ENCODE peak calls at places on chromosomes 3 and 15, in eight cellular contexts. One of them, this sample, is unnamed. For H3K4me1, the result is how much of the 10 kb centered on the place peaks cover.

GRCh38 chr15:83057660-83058376 is 9.2 kb downstream of the BTBD1 start:
- DNase-seq in body of pancreas: peak
- DNase-seq in iPS DF 6.9: no peak
- DNase-seq in adrenal gland: peak
- DNase-seq in DND-41: no peak
- DNase-seq in mucosa of descending colon: no peak
- DNase-seq in stomach: no peak
- DNase-seq in heart left ventricle: peak
- DNase-seq in this sample: no peak

GRCh38 chr15:59191855-59192237 is 14.8 kb upstream of the LDHAL6B start:
- DNase-seq in body of pancreas: no peak
- DNase-seq in iPS DF 6.9: no peak
- DNase-seq in adrenal gland: no peak
- DNase-seq in DND-41: no peak
- DNase-seq in mucosa of descending colon: no peak
- DNase-seq in stomach: no peak
- DNase-seq in heart left ventricle: no peak
- DNase-seq in this sample: no peak

GRCh38 chr3:24523988-24524727 is 29.5 kb upstream of the THRB start:
- DNase-seq in body of pancreas: no peak
- DNase-seq in iPS DF 6.9: no peak
- DNase-seq in adrenal gland: no peak
- DNase-seq in DND-41: no peak
- DNase-seq in mucosa of descending colon: no peak
- DNase-seq in stomach: peak
- DNase-seq in heart left ventricle: no peak
- DNase-seq in this sample: no peak

GRCh38 chr3:184346480-184346879 is 9.1 kb downstream of the FAM131A start:
- DNase-seq in body of pancreas: no peak
- DNase-seq in iPS DF 6.9: no peak
- DNase-seq in adrenal gland: no peak
- DNase-seq in DND-41: no peak
- DNase-seq in mucosa of descending colon: no peak
- DNase-seq in stomach: no peak
- DNase-seq in heart left ventricle: no peak
- DNase-seq in this sample: no peak

GRCh38 chr15:84666373-84666772 is 8.4 kb upstream of the NMB start:
- DNase-seq in body of pancreas: no peak
- DNase-seq in iPS DF 6.9: no peak
- DNase-seq in adrenal gland: no peak
- DNase-seq in DND-41: no peak
- DNase-seq in mucosa of descending colon: no peak
- DNase-seq in stomach: no peak
- DNase-seq in heart left ventricle: no peak
- DNase-seq in this sample: no peak

GRCh38 chr15:50543556-50543955 is 2.9 kb downstream of the USP50 start:
- DNase-seq in body of pancreas: no peak
- DNase-seq in iPS DF 6.9: no peak
- DNase-seq in adrenal gland: no peak
- DNase-seq in DND-41: no peak
- DNase-seq in mucosa of descending colon: no peak
- DNase-seq in stomach: no peak
- DNase-seq in heart left ventricle: no peak
- DNase-seq in this sample: no peak

GRCh38 chr3:133958071-133958806 is 62.6 kb upstream of the RAB6B start:
- DNase-seq in body of pancreas: peak
- DNase-seq in iPS DF 6.9: no peak
- DNase-seq in adrenal gland: no peak
- DNase-seq in DND-41: no peak
- DNase-seq in mucosa of descending colon: no peak
- DNase-seq in stomach: no peak
- DNase-seq in heart left ventricle: no peak
- DNase-seq in this sample: no peak

GRCh38 chr3:97917813-97918536 is 54.3 kb downstream of the RIOX2 start:
- DNase-seq in body of pancreas: no peak
- DNase-seq in iPS DF 6.9: no peak
- DNase-seq in adrenal gland: no peak
- DNase-seq in DND-41: no peak
- DNase-seq in mucosa of descending colon: no peak
- DNase-seq in stomach: no peak
- DNase-seq in heart left ventricle: no peak
- DNase-seq in this sample: no peak

GRCh38 chr3:192888121-192888520 is 29.5 kb downstream of the MB21D2 start:
- DNase-seq in body of pancreas: no peak
- DNase-seq in iPS DF 6.9: no peak
- DNase-seq in adrenal gland: no peak
- DNase-seq in DND-41: no peak
- DNase-seq in mucosa of descending colon: no peak
- DNase-seq in stomach: no peak
- DNase-seq in heart left ventricle: no peak
- DNase-seq in this sample: no peak

GRCh38 chr3:98564282-98565005 is 29.0 kb downstream of the CPOX start:
- DNase-seq in body of pancreas: no peak
- DNase-seq in iPS DF 6.9: no peak
- DNase-seq in adrenal gland: no peak
- DNase-seq in DND-41: peak
- DNase-seq in mucosa of descending colon: no peak
- DNase-seq in stomach: no peak
- DNase-seq in heart left ventricle: no peak
- DNase-seq in this sample: no peak

GRCh38 chr3:127403795-127404194 is 115.9 kb upstream of the PRR20G start:
- DNase-seq in body of pancreas: no peak
- DNase-seq in iPS DF 6.9: no peak
- DNase-seq in adrenal gland: no peak
- DNase-seq in DND-41: no peak
- DNase-seq in mucosa of descending colon: no peak
- DNase-seq in stomach: no peak
- DNase-seq in heart left ventricle: no peak
- DNase-seq in this sample: no peak

GRCh38 chr3:127404614-127405598 is 117.1 kb upstream of the PRR20G start:
- DNase-seq in body of pancreas: no peak
- DNase-seq in iPS DF 6.9: no peak
- DNase-seq in adrenal gland: no peak
- DNase-seq in DND-41: no peak
- DNase-seq in mucosa of descending colon: no peak
- DNase-seq in stomach: peak
- DNase-seq in heart left ventricle: no peak
- DNase-seq in this sample: peak

GRCh38 chr3:127407026-127407939 is 119.4 kb upstream of the PRR20G start:
- DNase-seq in body of pancreas: no peak
- DNase-seq in iPS DF 6.9: no peak
- DNase-seq in adrenal gland: no peak
- DNase-seq in DND-41: no peak
- DNase-seq in mucosa of descending colon: no peak
- DNase-seq in stomach: peak
- DNase-seq in heart left ventricle: no peak
- DNase-seq in this sample: no peak

GRCh38 chr3:127406309-127407025 is 118.6 kb upstream of the PRR20G start:
- DNase-seq in body of pancreas: peak
- DNase-seq in iPS DF 6.9: no peak
- DNase-seq in adrenal gland: peak
- DNase-seq in DND-41: peak
- DNase-seq in mucosa of descending colon: no peak
- DNase-seq in stomach: peak
- DNase-seq in heart left ventricle: no peak
- DNase-seq in this sample: peak

GRCh38 chr3:127405791-127406190 is 117.9 kb upstream of the PRR20G start:
- DNase-seq in body of pancreas: no peak
- DNase-seq in iPS DF 6.9: no peak
- DNase-seq in adrenal gland: no peak
- DNase-seq in DND-41: no peak
- DNase-seq in mucosa of descending colon: no peak
- DNase-seq in stomach: peak
- DNase-seq in heart left ventricle: no peak
- DNase-seq in this sample: peak
- H3K4me1 ChIP-seq in body of pancreas: under half
- H3K4me1 ChIP-seq in iPS DF 6.9: under half
- H3K4me1 ChIP-seq in adrenal gland: under half
- H3K4me1 ChIP-seq in DND-41: under half
- H3K4me1 ChIP-seq in mucosa of descending colon: under half
- H3K4me1 ChIP-seq in stomach: under half
- H3K4me1 ChIP-seq in heart left ventricle: under half
- H3K4me1 ChIP-seq in this sample: under half

GRCh38 chr3:42072583-42072924 is 18.6 kb upstream of the TRAK1 start:
- DNase-seq in body of pancreas: no peak
- DNase-seq in iPS DF 6.9: no peak
- DNase-seq in adrenal gland: no peak
- DNase-seq in DND-41: no peak
- DNase-seq in mucosa of descending colon: no peak
- DNase-seq in stomach: no peak
- DNase-seq in heart left ventricle: no peak
- DNase-seq in this sample: no peak
- H3K4me1 ChIP-seq in body of pancreas: under half
- H3K4me1 ChIP-seq in iPS DF 6.9: under half
- H3K4me1 ChIP-seq in adrenal gland: under half
- H3K4me1 ChIP-seq in DND-41: under half
- H3K4me1 ChIP-seq in mucosa of descending colon: under half
- H3K4me1 ChIP-seq in stomach: under half
- H3K4me1 ChIP-seq in heart left ventricle: under half
- H3K4me1 ChIP-seq in this sample: under half

DNA sequence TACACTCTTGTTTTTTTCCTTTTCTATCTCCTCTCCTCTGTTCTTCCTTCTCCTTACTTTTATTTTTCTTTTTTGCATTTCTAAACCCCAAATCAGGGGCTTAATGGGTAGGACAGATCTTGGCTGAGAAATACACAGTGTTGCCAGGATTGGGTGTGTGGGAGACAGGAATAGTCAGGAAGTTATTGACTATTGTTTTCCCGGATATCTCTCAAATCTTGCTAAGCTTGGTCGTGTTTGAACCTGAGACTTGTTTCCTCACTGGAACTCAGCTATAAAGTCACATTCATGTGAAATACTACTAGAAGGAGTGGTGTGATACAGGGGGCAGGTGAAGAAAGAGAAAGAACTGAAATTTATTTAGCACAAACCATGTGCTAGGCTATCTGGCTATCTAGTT is 343.2 kb upstream of the UMPS start:
- DNase-seq in body of pancreas: no peak
- DNase-seq in iPS DF 6.9: no peak
- DNase-seq in adrenal gland: no peak
- DNase-seq in DND-41: no peak
- DNase-seq in mucosa of descending colon: no peak
- DNase-seq in stomach: no peak
- DNase-seq in heart left ventricle: no peak
- DNase-seq in this sample: no peak
- H3K4me1 ChIP-seq in body of pancreas: under half
- H3K4me1 ChIP-seq in iPS DF 6.9: under half
- H3K4me1 ChIP-seq in adrenal gland: under half
- H3K4me1 ChIP-seq in DND-41: under half
- H3K4me1 ChIP-seq in mucosa of descending colon: under half
- H3K4me1 ChIP-seq in stomach: under half
- H3K4me1 ChIP-seq in heart left ventricle: under half
- H3K4me1 ChIP-seq in this sample: under half

GRCh38 chr3:143562789-143563188 is 285.5 kb downstream of the SLC9A9 start:
- DNase-seq in body of pancreas: no peak
- DNase-seq in iPS DF 6.9: no peak
- DNase-seq in adrenal gland: no peak
- DNase-seq in DND-41: no peak
- DNase-seq in mucosa of descending colon: no peak
- DNase-seq in stomach: no peak
- DNase-seq in heart left ventricle: no peak
- DNase-seq in this sample: no peak
- H3K4me1 ChIP-seq in body of pancreas: under half
- H3K4me1 ChIP-seq in iPS DF 6.9: under half
- H3K4me1 ChIP-seq in adrenal gland: under half
- H3K4me1 ChIP-seq in DND-41: under half
- H3K4me1 ChIP-seq in mucosa of descending colon: under half
- H3K4me1 ChIP-seq in stomach: under half
- H3K4me1 ChIP-seq in heart left ventricle: under half
- H3K4me1 ChIP-seq in this sample: under half

GRCh38 chr3:15808679-15809078 is 10.9 kb upstream of the ANKRD28 start:
- DNase-seq in body of pancreas: no peak
- DNase-seq in iPS DF 6.9: no peak
- DNase-seq in adrenal gland: no peak
- DNase-seq in DND-41: no peak
- DNase-seq in mucosa of descending colon: no peak
- DNase-seq in stomach: no peak
- DNase-seq in heart left ventricle: no peak
- DNase-seq in this sample: no peak
- H3K4me1 ChIP-seq in body of pancreas: under half
- H3K4me1 ChIP-seq in iPS DF 6.9: under half
- H3K4me1 ChIP-seq in adrenal gland: under half
- H3K4me1 ChIP-seq in DND-41: under half
- H3K4me1 ChIP-seq in mucosa of descending colon: under half
- H3K4me1 ChIP-seq in stomach: under half
- H3K4me1 ChIP-seq in heart left ventricle: under half
- H3K4me1 ChIP-seq in this sample: under half

GRCh38 chr3:48473617-48473952 is 27.0 kb downstream of the ATRIP start:
- DNase-seq in body of pancreas: no peak
- DNase-seq in iPS DF 6.9: no peak
- DNase-seq in adrenal gland: no peak
- DNase-seq in DND-41: no peak
- DNase-seq in mucosa of descending colon: no peak
- DNase-seq in stomach: no peak
- DNase-seq in heart left ventricle: no peak
- DNase-seq in this sample: no peak
- H3K4me1 ChIP-seq in body of pancreas: under half
- H3K4me1 ChIP-seq in iPS DF 6.9: under half
- H3K4me1 ChIP-seq in adrenal gland: under half
- H3K4me1 ChIP-seq in DND-41: half or more
- H3K4me1 ChIP-seq in mucosa of descending colon: under half
- H3K4me1 ChIP-seq in stomach: under half
- H3K4me1 ChIP-seq in heart left ventricle: under half
- H3K4me1 ChIP-seq in this sample: under half

DNA sequence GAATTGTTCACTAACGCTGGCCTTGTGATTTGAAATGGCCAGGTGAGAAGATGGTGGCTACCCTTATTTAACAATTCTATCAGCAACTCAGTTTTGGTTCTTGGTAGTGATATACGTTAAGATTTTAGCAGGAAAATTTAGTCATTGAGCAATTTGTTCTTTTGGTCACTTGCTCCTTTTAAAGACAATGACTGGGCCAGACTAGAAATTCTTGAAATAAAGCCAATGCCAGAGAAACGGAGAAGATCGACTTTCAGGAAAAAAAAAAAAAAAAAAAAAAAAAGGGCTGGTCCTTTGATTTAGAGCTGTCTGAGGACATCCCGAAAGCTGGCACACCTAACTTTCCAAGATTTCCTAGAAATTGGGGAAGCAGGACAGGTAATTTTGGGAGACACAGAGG is 178.5 kb downstream of the FNDC3B start:
- DNase-seq in body of pancreas: no peak
- DNase-seq in iPS DF 6.9: no peak
- DNase-seq in adrenal gland: no peak
- DNase-seq in DND-41: no peak
- DNase-seq in mucosa of descending colon: no peak
- DNase-seq in stomach: no peak
- DNase-seq in heart left ventricle: no peak
- DNase-seq in this sample: no peak
- H3K4me1 ChIP-seq in body of pancreas: half or more
- H3K4me1 ChIP-seq in iPS DF 6.9: under half
- H3K4me1 ChIP-seq in adrenal gland: under half
- H3K4me1 ChIP-seq in DND-41: under half
- H3K4me1 ChIP-seq in mucosa of descending colon: under half
- H3K4me1 ChIP-seq in stomach: under half
- H3K4me1 ChIP-seq in heart left ventricle: under half
- H3K4me1 ChIP-seq in this sample: under half

DNA sequence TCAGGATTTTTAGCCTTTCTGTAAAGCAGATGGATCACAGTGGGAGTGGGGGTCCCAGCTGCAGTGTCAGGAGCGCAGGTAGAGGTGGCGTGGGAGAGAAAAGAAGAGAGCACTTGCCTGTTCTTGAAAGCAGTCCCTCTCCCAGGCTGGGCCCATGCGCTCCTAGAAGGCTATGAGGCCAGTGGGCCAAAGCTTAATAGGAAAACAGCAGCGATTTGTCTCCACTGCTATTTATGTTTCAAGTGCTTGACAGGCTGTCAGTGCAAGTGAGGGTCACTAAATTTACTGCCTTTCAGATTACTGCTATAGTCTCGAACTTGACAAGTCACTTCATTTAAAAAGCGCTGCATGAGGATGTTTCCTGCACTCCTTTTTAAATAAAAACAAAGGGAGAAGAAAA is 239.5 kb downstream of the GAP43 start:
- DNase-seq in body of pancreas: no peak
- DNase-seq in iPS DF 6.9: no peak
- DNase-seq in adrenal gland: no peak
- DNase-seq in DND-41: no peak
- DNase-seq in mucosa of descending colon: no peak
- DNase-seq in stomach: no peak
- DNase-seq in heart left ventricle: no peak
- DNase-seq in this sample: no peak
- H3K4me1 ChIP-seq in body of pancreas: under half
- H3K4me1 ChIP-seq in iPS DF 6.9: under half
- H3K4me1 ChIP-seq in adrenal gland: under half
- H3K4me1 ChIP-seq in DND-41: under half
- H3K4me1 ChIP-seq in mucosa of descending colon: under half
- H3K4me1 ChIP-seq in stomach: under half
- H3K4me1 ChIP-seq in heart left ventricle: under half
- H3K4me1 ChIP-seq in this sample: under half